ENCODE peak calls at places on chromosomes 5 and 9, in seven cellular contexts. Y is cardiac muscle cell, F is GM10248, A is coronary artery, U is lower leg skin, Z is A673, O is HFFc6. G is an unnamed sample.

GRCh38 chr9:93590609-93591234 is 14.3 kb downstream of the PHF2 start:
- DNase-seq in Y (no peak), F (no peak), A (peak), U (peak), Z (no peak), O (no peak), G (no peak)

GRCh38 chr5:54063817-54064216 is 246.6 kb downstream of the ARL15 start:
- DNase-seq in Y (no peak), F (no peak), A (no peak), U (no peak), Z (no peak), O (peak), G (peak)

GRCh38 chr9:122821278-122821952 is 7.0 kb downstream of the PDCL start:
- DNase-seq in Y (no peak), F (no peak), A (no peak), U (peak), Z (peak), O (no peak), G (no peak)

GRCh38 chr5:147880461-147880860 is 1.9 kb downstream of the SCGB3A2 start:
- DNase-seq in Y (no peak), F (no peak), A (no peak), U (no peak), Z (no peak), O (no peak), G (no peak)

GRCh38 chr9:27602107-27602836 is 29.0 kb upstream of the C9orf72 start:
- DNase-seq in Y (no peak), F (no peak), A (no peak), U (no peak), Z (no peak), O (no peak), G (no peak)

GRCh38 chr5:94748212-94748611 is 129.7 kb downstream of the SLF1 start:
- DNase-seq in Y (no peak), F (no peak), A (no peak), U (no peak), Z (no peak), O (no peak), G (no peak)

GRCh38 chr5:15009420-15009819 is 137.8 kb upstream of the ANKH start:
- DNase-seq in Y (no peak), F (no peak), A (no peak), U (no peak), Z (peak), O (peak), G (peak)

GRCh38 chr5:128711216-128711615 is 173.2 kb upstream of the FBN2 start:
- DNase-seq in Y (no peak), F (no peak), A (no peak), U (no peak), Z (no peak), O (peak), G (no peak)

GRCh38 chr5:1522601-1523479 is 920 bp downstream of the LPCAT1 start:
- DNase-seq in Y (peak), F (no peak), A (peak), U (peak), Z (peak), O (no peak), G (no peak)

DNA sequence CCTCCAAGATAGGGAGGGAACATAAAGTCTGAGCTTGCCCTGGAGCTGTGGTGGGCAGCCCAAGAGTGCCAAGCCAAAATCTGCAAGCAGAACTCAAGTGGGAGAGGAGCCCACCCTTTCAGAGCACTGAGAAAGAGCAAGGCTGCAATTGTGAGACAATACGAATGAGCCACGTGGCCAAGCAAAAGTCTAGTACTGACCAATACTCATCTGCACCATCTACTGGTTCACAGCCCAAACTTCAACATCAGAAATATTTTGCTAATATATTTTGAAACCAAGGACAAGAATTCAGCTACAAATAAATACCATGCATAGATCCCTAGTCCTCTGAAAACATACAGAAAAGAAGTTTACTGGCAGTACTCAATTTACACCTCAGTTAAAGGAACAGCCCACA is 696.2 kb upstream of the COX7C start:
- DNase-seq in Y (no peak), F (no peak), A (no peak), U (no peak), Z (peak), O (no peak), G (no peak)
- TF ChIP-seq CTCF in Y (no peak), F (no peak), A (no peak), U (no peak), Z (no peak), O (no peak), G (no peak)

DNA sequence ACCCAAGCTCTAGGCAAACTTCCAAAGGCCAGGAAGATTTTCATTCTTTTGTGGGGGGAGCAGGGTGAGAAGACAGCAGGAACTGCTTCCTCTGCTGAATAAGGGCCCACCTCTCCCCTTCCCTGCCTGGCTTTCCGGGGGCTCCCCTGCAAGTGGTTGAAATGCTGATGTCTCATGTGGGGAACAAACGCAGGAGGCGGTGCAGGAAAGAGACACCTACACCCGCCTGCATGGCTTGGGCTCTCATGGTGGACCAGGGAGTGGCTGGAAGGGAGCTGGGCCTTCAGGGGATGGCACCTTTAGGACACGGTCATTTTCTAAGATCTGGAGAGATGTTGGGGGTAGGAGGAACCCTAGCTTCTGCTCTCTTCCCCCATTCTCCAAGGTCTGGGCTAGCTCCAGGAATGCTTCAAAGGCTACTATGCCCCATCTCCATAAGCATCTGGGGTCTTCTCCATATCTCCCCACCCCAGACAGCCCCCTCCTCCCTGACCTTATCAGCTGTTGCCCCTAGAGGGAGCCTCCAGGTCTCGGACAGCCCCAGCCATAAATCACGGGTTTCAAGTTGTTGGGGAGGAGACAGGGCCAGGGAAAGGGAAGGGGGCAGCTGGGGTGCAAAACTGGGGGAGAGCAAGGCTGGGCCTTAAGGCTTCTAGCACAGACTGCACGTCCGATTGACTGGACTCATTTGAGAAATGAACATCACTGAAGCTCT is 76.6 kb downstream of the PSD2 start:
- DNase-seq in Y (no peak), F (no peak), A (no peak), U (no peak), Z (no peak), O (no peak), G (no peak)
- TF ChIP-seq CTCF in Y (no peak), F (peak), A (no peak), U (no peak), Z (peak), O (peak), G (no peak)

DNA sequence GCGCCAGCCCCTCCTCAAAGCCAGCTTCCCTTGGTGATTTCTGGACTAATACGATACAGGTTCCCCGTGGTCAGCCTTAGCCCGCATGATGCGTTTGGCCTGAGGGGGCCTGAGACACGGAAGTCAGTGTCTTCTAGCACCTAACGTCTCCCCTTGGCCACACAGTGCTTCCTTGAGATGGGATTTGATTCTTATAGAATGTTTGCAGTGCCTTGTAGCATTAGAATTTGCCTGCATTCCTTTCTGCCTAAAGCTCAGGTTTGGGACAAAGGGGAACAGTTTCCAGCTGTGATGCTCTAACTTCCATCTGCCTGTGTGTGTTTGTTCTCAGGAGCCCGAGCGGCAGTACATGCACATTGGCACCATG is 34.4 kb downstream of the CFAP90 start:
- DNase-seq in Y (no peak), F (no peak), A (no peak), U (no peak), Z (no peak), O (no peak), G (no peak)
- TF ChIP-seq CTCF in Y (no peak), F (no peak), A (peak), U (no peak), Z (no peak), O (no peak), G (no peak)

GRCh38 chr5:125992050-125992449 is 431.2 kb upstream of the GRAMD2B start:
- DNase-seq in Y (no peak), F (no peak), A (no peak), U (no peak), Z (no peak), O (no peak), G (no peak)

GRCh38 chr5:125987677-125988255 is 435.4 kb upstream of the GRAMD2B start:
- DNase-seq in Y (peak), F (no peak), A (no peak), U (no peak), Z (no peak), O (no peak), G (no peak)
- TF ChIP-seq CTCF in Y (no peak), F (no peak), A (no peak), U (no peak), Z (no peak), O (no peak), G (no peak)

G was measured in AG09319.